ENCODE peak calls at places on chromosomes 11 and 22, in five cellular contexts. D is esophagus muscularis mucosa, R is A549, K is right lobe of liver, M is tibial nerve. X is an unnamed sample.

GRCh38 chr22:17483670-17484372 is 79.5 kb upstream of the SLC25A18 start:
- DNase-seq in R (no peak), D (no peak), M (no peak), K (no peak), X (no peak)

GRCh38 chr11:7485136-7485853 is at the start of gene OLFML1:
- DNase-seq in M (peak; percentile 25), R (no peak), D (no peak), K (peak; percentile 67), X (no peak)

GRCh38 chr11:1931326-1931725 is 11.8 kb downstream of the TNNT3 start:
- DNase-seq in D (no peak), M (no peak), R (no peak), K (no peak), X (no peak)

GRCh38 chr22:18984564-18984963 is 48.5 kb upstream of the PRODH start:
- DNase-seq in K (peak; percentile 29), R (no peak), D (no peak), M (no peak), X (no peak)

GRCh38 chr22:19708323-19709011 is 5.8 kb upstream of the SEPTIN5 start:
- DNase-seq in R (no peak), D (no peak), M (no peak), K (peak; percentile 39), X (no peak)

GRCh38 chr22:41612626-41613025 is 8.2 kb downstream of the DESI1 start:
- DNase-seq in R (no peak), K (no peak), D (no peak), M (no peak), X (no peak)

GRCh38 chr11:47886096-47886495 is 37.9 kb upstream of the NUP160 start:
- DNase-seq in K (peak; percentile 19), D (no peak), R (no peak), M (peak; percentile 41), X (no peak)

GRCh38 chr11:88377151-88377550 is 39.6 kb upstream of the CTSC start:
- DNase-seq in K (no peak), M (no peak), D (no peak), R (no peak), X (no peak)

GRCh38 chr11:76163289-76163880 is 42.9 kb downstream of the WNT11 start:
- DNase-seq in R (no peak), K (no peak), D (no peak), M (no peak), X (no peak)

GRCh38 chr22:38223289-38223960 is 21.6 kb downstream of the MAFF start:
- DNase-seq in M (no peak), K (no peak), R (no peak), D (no peak), X (no peak)

GRCh38 chr11:97722721-97723120 is 1298.0 kb upstream of the CNTN5 start:
- DNase-seq in M (no peak), K (no peak), R (no peak), D (no peak), X (no peak)

GRCh38 chr11:45155058-45155551 is 8.7 kb downstream of the PRDM11 start:
- DNase-seq in D (no peak), K (peak; percentile 40), R (no peak), M (no peak), X (no peak)

GRCh38 chr22:19957445-19957844 is 15.8 kb upstream of the TXNRD2 start:
- DNase-seq in R (no peak), D (no peak), K (no peak), M (no peak), X (no peak)

GRCh38 chr11:112801286-112802088 is 159.7 kb upstream of the NCAM1 start:
- DNase-seq in K (no peak), R (no peak), D (no peak), M (no peak), X (no peak)

GRCh38 chr22:47205081-47205491 is 442.6 kb downstream of the TBC1D22A start:
- DNase-seq in K (peak; percentile 33), D (no peak), R (no peak), M (no peak), X (no peak)

GRCh38 chr11:71505001-71505400 is 22.1 kb upstream of the KRTAP5-7 start:
- DNase-seq in R (no peak), M (no peak), K (no peak), D (no peak), X (no peak)

GRCh38 chr22:36536717-36537116 is 7.8 kb upstream of the EIF3D start:
- DNase-seq in K (no peak), R (no peak), M (no peak), D (no peak), X (no peak)

GRCh38 chr11:14460147-14460546 is 39.5 kb downstream of the COPB1 start:
- DNase-seq in K (no peak), R (no peak), M (no peak), D (no peak), X (no peak)

GRCh38 chr22:17563936-17564391 is 666 bp downstream of the SLC25A18 start:
- DNase-seq in K (no peak), D (no peak), M (peak; percentile 65), R (no peak), X (no peak)

GRCh38 chr22:47016636-47017035 is 254.2 kb downstream of the TBC1D22A start:
- DNase-seq in D (no peak), R (no peak), K (no peak), M (no peak), X (no peak)

GRCh38 chr11:116782728-116783127 is 5.1 kb downstream of the ZPR1 start:
- DNase-seq in K (no peak), M (no peak), R (no peak), D (no peak), X (no peak)

GRCh38 chr11:106391771-106392412 is 314.4 kb downstream of the AASDHPPT start:
- DNase-seq in M (no peak), K (no peak), D (no peak), R (no peak), X (no peak)

GRCh38 chr11:34644669-34645406 is 23.9 kb downstream of the EHF start:
- DNase-seq in K (no peak), R (no peak), M (no peak), D (no peak), X (no peak)

GRCh38 chr11:126305699-126306098 is 1.8 kb downstream of the DCPS start:
- DNase-seq in D (no peak), K (no peak), R (no peak), M (no peak), X (no peak)

GRCh38 chr11:72015511-72016061 is 16.9 kb downstream of the IL18BP start:
- DNase-seq in K (no peak), M (no peak), R (no peak), D (no peak), X (peak; percentile 42)

GRCh38 chr11:118918128-118918685 is 7.5 kb downstream of the BCL9L start:
- DNase-seq in K (peak; percentile 93), M (peak; percentile 88), R (no peak), D (peak; percentile 94), X (peak; percentile 14)
- TF ChIP-seq POLR2A in K (no peak), M (peak; percentile 39), R (peak; percentile 31), D (peak; percentile 5), X (no peak)

DNA sequence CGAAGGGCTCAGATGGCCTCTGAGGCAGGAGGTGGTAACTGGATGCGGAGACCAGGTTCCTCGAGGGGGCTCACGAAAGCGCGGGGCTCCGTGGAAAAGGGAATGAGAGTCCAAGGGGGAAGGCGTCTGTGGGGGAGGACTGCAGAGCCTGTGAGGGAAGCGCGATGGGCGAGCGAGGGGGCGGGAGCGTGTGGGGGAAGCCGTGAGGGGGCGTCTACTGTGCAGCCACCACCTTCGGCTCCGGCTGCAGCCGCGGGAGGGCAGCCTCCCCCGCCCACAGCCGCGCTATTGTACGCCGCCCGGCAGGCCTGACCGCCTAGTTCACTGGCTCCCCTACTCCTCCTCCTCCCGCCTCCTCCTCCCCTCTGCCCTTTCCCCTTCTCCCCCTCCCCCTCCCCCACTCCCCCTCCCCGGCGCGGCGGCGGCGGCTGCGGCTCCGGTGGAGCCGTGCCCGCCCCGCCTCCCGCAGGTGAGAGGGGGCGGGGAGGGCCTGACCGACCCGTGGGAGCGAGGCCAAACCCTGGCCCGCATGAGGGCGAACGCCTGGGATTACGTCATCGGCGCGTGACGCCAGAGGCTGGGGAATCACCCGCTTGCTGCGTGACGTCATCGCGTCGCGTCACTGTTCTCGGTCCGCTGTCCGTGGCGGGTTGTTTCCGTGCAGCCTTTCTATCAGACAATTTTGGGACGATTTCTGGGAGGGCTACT is at the start of gene PAK1:
- DNase-seq in D (peak; percentile 94), R (peak; percentile 81), M (peak; percentile 67), K (peak; percentile 92), X (peak; percentile 96)
- TF ChIP-seq POLR2A in D (no peak), R (no peak), M (no peak), K (peak; percentile 20), X (peak; percentile 57)

GRCh38 chr11:85647604-85648299 is at the start of gene TMEM126A:
- DNase-seq in R (peak; percentile 77), M (peak; percentile 84), K (peak; percentile 94), D (peak; percentile 97), X (peak; percentile 89)
- TF ChIP-seq POLR2A in R (peak; percentile 88), M (peak; percentile 63), K (peak; percentile 87), D (peak; percentile 52), X (peak; percentile 97)

GRCh38 chr22:45227645-45228400 is 12.9 kb downstream of the KIAA0930 start:
- DNase-seq in D (no peak), K (no peak), R (no peak), M (no peak), X (no peak)
- TF ChIP-seq POLR2A in D (no peak), K (no peak), R (no peak), M (no peak), X (no peak)

DNA sequence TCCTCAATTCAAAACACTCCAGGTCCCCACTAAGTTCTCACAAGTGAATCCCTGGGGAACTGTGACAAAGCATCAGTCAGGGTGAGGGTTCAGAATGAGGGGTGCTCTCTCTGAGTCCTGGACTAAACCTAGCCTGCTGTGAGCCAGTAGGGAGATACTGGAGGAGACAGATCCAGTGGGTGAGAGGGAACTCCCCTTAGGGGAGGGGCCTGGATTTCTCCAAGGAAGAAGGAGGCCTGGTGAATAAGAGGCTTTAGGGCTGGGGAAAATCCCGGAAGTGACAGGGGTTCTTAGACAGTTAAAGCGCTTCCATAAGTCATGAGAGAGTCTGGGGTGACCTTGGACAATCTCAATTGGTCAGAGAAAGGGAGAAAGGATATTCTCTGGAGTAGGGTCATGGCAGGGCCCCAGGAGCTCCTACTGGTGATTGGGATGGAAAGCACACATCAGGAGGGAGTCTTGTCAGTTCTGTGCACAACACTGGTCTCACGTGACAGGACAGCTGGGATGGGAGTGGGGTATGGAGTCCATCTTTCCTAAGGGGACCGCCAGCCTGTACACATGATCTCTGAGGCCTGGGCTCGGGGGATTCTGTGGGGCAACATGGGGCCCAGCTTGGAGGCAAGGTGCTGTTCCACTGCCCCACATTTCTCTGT is 1.5 kb downstream of the TBC1D10A start:
- DNase-seq in R (peak; percentile 47), D (no peak), M (peak; percentile 65), K (no peak), X (no peak)
- TF ChIP-seq POLR2A in R (no peak), D (no peak), M (no peak), K (no peak), X (no peak)

GRCh38 chr11:64244966-64245365 is 1.8 kb downstream of the PPP1R14B start:
- DNase-seq in R (no peak), D (no peak), M (no peak), K (no peak), X (no peak)
- TF ChIP-seq POLR2A in R (no peak), D (no peak), M (no peak), K (no peak), X (no peak)

DNA sequence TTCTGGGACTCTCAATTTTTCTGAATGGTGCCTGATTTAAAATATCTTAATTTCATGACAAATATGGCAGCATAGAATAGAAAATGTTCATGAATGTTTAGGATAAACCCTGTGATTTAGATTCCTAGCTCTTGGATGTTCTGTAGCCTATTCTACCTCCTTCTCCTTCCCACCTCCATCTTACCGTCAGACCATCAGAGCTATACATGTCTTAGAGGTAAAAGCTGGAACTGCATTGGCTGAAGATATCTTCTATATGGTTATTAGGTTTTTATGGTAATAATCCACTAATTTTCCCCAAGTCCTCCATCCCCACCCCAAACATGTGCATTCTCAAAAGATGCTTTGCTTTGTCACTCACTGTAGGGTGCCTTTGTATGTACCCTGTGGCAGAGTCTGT is 46.9 kb upstream of the CSTF3 start:
- DNase-seq in K (no peak), M (no peak), D (no peak), R (no peak), X (no peak)
- TF ChIP-seq POLR2A in K (no peak), M (no peak), D (no peak), R (no peak), X (no peak)